ENCODE peak calls at places on chromosomes 2 and 18, in four cellular contexts. One of them, this sample, is unnamed. For H4K20me1, the result is how much of the 10 kb centered on the place peaks cover.

GRCh38 chr2:113232123-113232522 is 46.6 kb downstream of the PAX8 start:
- DNase-seq in OCI-LY7: no peak
- DNase-seq in endothelial cell of umbilical vein: no peak
- DNase-seq in hepatocyte: no peak
- DNase-seq in this sample: no peak

GRCh38 chr2:63740020-63740419 is 101.7 kb upstream of the UGP2 start:
- DNase-seq in hepatocyte: no peak
- DNase-seq in endothelial cell of umbilical vein: no peak
- DNase-seq in OCI-LY7: no peak
- DNase-seq in this sample: no peak

GRCh38 chr2:168583710-168584521 is 127.8 kb downstream of the CERS6 start:
- DNase-seq in OCI-LY7: no peak
- DNase-seq in hepatocyte: no peak
- DNase-seq in endothelial cell of umbilical vein: peak
- DNase-seq in this sample: no peak

GRCh38 chr2:169838743-169839489 is 11.7 kb downstream of the UBR3 start:
- DNase-seq in endothelial cell of umbilical vein: no peak
- DNase-seq in OCI-LY7: no peak
- DNase-seq in hepatocyte: no peak
- DNase-seq in this sample: no peak

GRCh38 chr2:188415754-188416083 is 124.0 kb downstream of the GULP1 start:
- DNase-seq in OCI-LY7: no peak
- DNase-seq in endothelial cell of umbilical vein: no peak
- DNase-seq in hepatocyte: no peak
- DNase-seq in this sample: no peak

GRCh38 chr18:59902180-59902992 is 2.6 kb downstream of the PMAIP1 start:
- DNase-seq in hepatocyte: no peak
- DNase-seq in OCI-LY7: peak
- DNase-seq in endothelial cell of umbilical vein: peak
- DNase-seq in this sample: peak

GRCh38 chr2:158504088-158504487 is 47.3 kb downstream of the PKP4 start:
- DNase-seq in OCI-LY7: no peak
- DNase-seq in endothelial cell of umbilical vein: no peak
- DNase-seq in hepatocyte: no peak
- DNase-seq in this sample: no peak

GRCh38 chr2:36352024-36352398 is 3.6 kb upstream of the CRIM1 start:
- DNase-seq in hepatocyte: peak
- DNase-seq in endothelial cell of umbilical vein: peak
- DNase-seq in OCI-LY7: peak
- DNase-seq in this sample: peak

GRCh38 chr18:267688-268552 is at the start of gene THOC1:
- DNase-seq in hepatocyte: peak
- DNase-seq in endothelial cell of umbilical vein: peak
- DNase-seq in OCI-LY7: peak
- DNase-seq in this sample: peak

GRCh38 chr2:149410701-149411484 is 80.5 kb downstream of the LYPD6 start:
- DNase-seq in endothelial cell of umbilical vein: peak
- DNase-seq in hepatocyte: peak
- DNase-seq in OCI-LY7: no peak
- DNase-seq in this sample: peak

GRCh38 chr2:105409717-105410116 is 10.9 kb upstream of the FHL2 start:
- DNase-seq in hepatocyte: peak
- DNase-seq in endothelial cell of umbilical vein: peak
- DNase-seq in OCI-LY7: no peak
- DNase-seq in this sample: no peak

GRCh38 chr18:68033466-68033865 is 516.9 kb upstream of the DSEL start:
- DNase-seq in hepatocyte: no peak
- DNase-seq in OCI-LY7: no peak
- DNase-seq in endothelial cell of umbilical vein: no peak
- DNase-seq in this sample: no peak

GRCh38 chr2:11669454-11670291 is at the start of gene NTSR2:
- DNase-seq in hepatocyte: peak
- DNase-seq in OCI-LY7: no peak
- DNase-seq in endothelial cell of umbilical vein: peak
- DNase-seq in this sample: no peak

GRCh38 chr2:96024336-96025106 is 10.2 kb downstream of the GPAT2 start:
- DNase-seq in endothelial cell of umbilical vein: no peak
- DNase-seq in OCI-LY7: no peak
- DNase-seq in hepatocyte: no peak
- DNase-seq in this sample: no peak

GRCh38 chr2:190858817-190859216 is 21.8 kb upstream of the GLS start:
- DNase-seq in OCI-LY7: no peak
- DNase-seq in endothelial cell of umbilical vein: no peak
- DNase-seq in hepatocyte: no peak
- DNase-seq in this sample: peak

GRCh38 chr2:118492335-118492734 is 355.1 kb downstream of the EN1 start:
- DNase-seq in endothelial cell of umbilical vein: peak
- DNase-seq in hepatocyte: peak
- DNase-seq in OCI-LY7: peak
- DNase-seq in this sample: no peak

GRCh38 chr2:57376985-57377384 is 669.6 kb upstream of the VRK2 start:
- DNase-seq in endothelial cell of umbilical vein: peak
- DNase-seq in OCI-LY7: no peak
- DNase-seq in hepatocyte: peak
- DNase-seq in this sample: no peak

GRCh38 chr18:39173022-39173421 is 1607.4 kb upstream of the CELF4 start:
- DNase-seq in OCI-LY7: no peak
- DNase-seq in endothelial cell of umbilical vein: no peak
- DNase-seq in hepatocyte: no peak
- DNase-seq in this sample: no peak

GRCh38 chr2:26679857-26680256 is 12.7 kb upstream of the KCNK3 start:
- DNase-seq in OCI-LY7: no peak
- DNase-seq in endothelial cell of umbilical vein: no peak
- DNase-seq in hepatocyte: no peak
- DNase-seq in this sample: no peak

GRCh38 chr2:127170452-127171197 is 49.5 kb downstream of the CYP27C1 start:
- DNase-seq in OCI-LY7: no peak
- DNase-seq in hepatocyte: no peak
- DNase-seq in endothelial cell of umbilical vein: no peak
- DNase-seq in this sample: peak

GRCh38 chr2:169994782-169995181 is 167.5 kb downstream of the UBR3 start:
- DNase-seq in hepatocyte: no peak
- DNase-seq in OCI-LY7: no peak
- DNase-seq in endothelial cell of umbilical vein: no peak
- DNase-seq in this sample: no peak

GRCh38 chr2:177797808-177798207 is 274.8 kb downstream of the PDE11A start:
- DNase-seq in OCI-LY7: no peak
- DNase-seq in hepatocyte: no peak
- DNase-seq in endothelial cell of umbilical vein: no peak
- DNase-seq in this sample: no peak

GRCh38 chr2:147623328-147623727 is 221.5 kb upstream of the ACVR2A start:
- DNase-seq in endothelial cell of umbilical vein: no peak
- DNase-seq in OCI-LY7: no peak
- DNase-seq in hepatocyte: no peak
- DNase-seq in this sample: no peak

GRCh38 chr18:582465-582864 is 2.3 kb downstream of the CETN1 start:
- DNase-seq in OCI-LY7: no peak
- DNase-seq in hepatocyte: no peak
- DNase-seq in endothelial cell of umbilical vein: no peak
- DNase-seq in this sample: no peak

GRCh38 chr2:26001743-26002341 is 19.5 kb upstream of the KIF3C start:
- DNase-seq in endothelial cell of umbilical vein: peak
- DNase-seq in hepatocyte: peak
- DNase-seq in OCI-LY7: no peak
- DNase-seq in this sample: no peak

GRCh38 chr2:58788402-58788801 is 547.3 kb upstream of the FANCL start:
- DNase-seq in OCI-LY7: no peak
- DNase-seq in hepatocyte: no peak
- DNase-seq in endothelial cell of umbilical vein: no peak
- DNase-seq in this sample: no peak

GRCh38 chr2:134819334-134819733 is 19.1 kb upstream of the ACMSD start:
- DNase-seq in hepatocyte: no peak
- DNase-seq in endothelial cell of umbilical vein: peak
- DNase-seq in OCI-LY7: no peak
- DNase-seq in this sample: peak

GRCh38 chr2:101119431-101119830 is 31.8 kb downstream of the TBC1D8 start:
- DNase-seq in OCI-LY7: no peak
- DNase-seq in endothelial cell of umbilical vein: no peak
- DNase-seq in hepatocyte: no peak
- DNase-seq in this sample: no peak

GRCh38 chr18:58590231-58590630 is 38.7 kb downstream of the ALPK2 start:
- DNase-seq in OCI-LY7: no peak
- DNase-seq in hepatocyte: peak
- DNase-seq in endothelial cell of umbilical vein: no peak
- DNase-seq in this sample: no peak

GRCh38 chr2:177972123-177972522 is 100.5 kb downstream of the PDE11A start:
- DNase-seq in hepatocyte: no peak
- DNase-seq in OCI-LY7: no peak
- DNase-seq in endothelial cell of umbilical vein: no peak
- DNase-seq in this sample: no peak

GRCh38 chr2:69686855-69687254 is 43.3 kb upstream of the AAK1 start:
- DNase-seq in hepatocyte: peak
- DNase-seq in endothelial cell of umbilical vein: peak
- DNase-seq in OCI-LY7: no peak
- DNase-seq in this sample: no peak

GRCh38 chr18:58847383-58848071 is 17.1 kb upstream of the ZNF532 start:
- DNase-seq in OCI-LY7: no peak
- DNase-seq in hepatocyte: no peak
- DNase-seq in endothelial cell of umbilical vein: peak
- DNase-seq in this sample: no peak

GRCh38 chr2:11775384-11775783 is 29.0 kb downstream of the LPIN1 start:
- DNase-seq in OCI-LY7: peak
- DNase-seq in hepatocyte: no peak
- DNase-seq in endothelial cell of umbilical vein: peak
- DNase-seq in this sample: no peak

GRCh38 chr2:85157345-85157744 is 24.2 kb downstream of the TCF7L1 start:
- DNase-seq in OCI-LY7: no peak
- DNase-seq in hepatocyte: no peak
- DNase-seq in endothelial cell of umbilical vein: no peak
- DNase-seq in this sample: no peak

GRCh38 chr2:85158559-85159273 is 25.5 kb downstream of the TCF7L1 start:
- DNase-seq in OCI-LY7: no peak
- DNase-seq in hepatocyte: no peak
- DNase-seq in endothelial cell of umbilical vein: no peak
- DNase-seq in this sample: no peak

GRCh38 chr2:85161626-85161960 is 28.4 kb downstream of the TCF7L1 start:
- DNase-seq in endothelial cell of umbilical vein: no peak
- DNase-seq in OCI-LY7: no peak
- DNase-seq in hepatocyte: no peak
- DNase-seq in this sample: no peak

GRCh38 chr2:85160946-85161625 is 27.9 kb downstream of the TCF7L1 start:
- DNase-seq in OCI-LY7: no peak
- DNase-seq in endothelial cell of umbilical vein: no peak
- DNase-seq in hepatocyte: no peak
- DNase-seq in this sample: no peak

GRCh38 chr2:85159589-85159988 is 26.4 kb downstream of the TCF7L1 start:
- DNase-seq in OCI-LY7: no peak
- DNase-seq in hepatocyte: no peak
- DNase-seq in endothelial cell of umbilical vein: no peak
- DNase-seq in this sample: no peak
- H4K20me1 ChIP-seq in OCI-LY7: under half
- H4K20me1 ChIP-seq in hepatocyte: half or more
- H4K20me1 ChIP-seq in endothelial cell of umbilical vein: under half
- H4K20me1 ChIP-seq in this sample: under half

GRCh38 chr2:172173307-172173706 is 70.6 kb upstream of the DLX2 start:
- DNase-seq in hepatocyte: no peak
- DNase-seq in endothelial cell of umbilical vein: peak
- DNase-seq in OCI-LY7: no peak
- DNase-seq in this sample: no peak
- H2AFZ ChIP-seq in hepatocyte: peak
- H2AFZ ChIP-seq in endothelial cell of umbilical vein: no peak
- H2AFZ ChIP-seq in OCI-LY7: no peak
- H2AFZ ChIP-seq in this sample: no peak

DNA sequence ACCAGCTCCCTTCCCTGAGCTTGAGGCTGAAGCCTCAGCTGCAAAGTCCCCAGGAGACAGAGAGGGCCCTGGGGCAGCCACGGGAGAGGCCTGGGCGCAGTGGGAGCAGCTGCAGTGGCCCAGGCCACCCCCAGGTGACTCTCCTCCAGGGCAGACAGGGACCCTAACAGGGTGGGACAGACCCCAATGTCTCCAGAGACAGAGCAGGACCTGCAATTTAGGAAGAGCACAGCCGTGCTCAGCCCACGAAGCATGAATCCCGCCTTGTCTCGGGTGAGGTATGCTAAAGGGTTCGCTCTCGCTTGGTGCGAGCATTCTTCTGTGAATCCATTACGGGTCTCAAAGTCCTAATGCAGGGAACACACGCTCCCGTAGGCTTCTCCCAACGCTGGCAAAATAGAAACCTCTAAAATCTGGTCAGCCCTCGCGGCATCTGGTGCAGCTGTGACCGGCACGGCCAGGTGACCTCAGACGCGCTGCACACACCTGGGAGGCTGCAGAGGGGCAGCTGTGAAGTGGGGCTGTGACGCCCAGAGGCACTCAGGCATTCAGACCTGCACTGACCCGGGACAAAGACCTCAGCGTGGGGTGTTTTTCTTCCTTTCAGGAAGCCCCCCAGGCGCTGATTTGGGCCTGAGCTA is 12.6 kb downstream of the MBP start:
- DNase-seq in endothelial cell of umbilical vein: no peak
- DNase-seq in hepatocyte: no peak
- DNase-seq in OCI-LY7: peak
- DNase-seq in this sample: no peak
- H4K20me1 ChIP-seq in endothelial cell of umbilical vein: under half
- H4K20me1 ChIP-seq in hepatocyte: under half
- H4K20me1 ChIP-seq in OCI-LY7: under half
- H4K20me1 ChIP-seq in this sample: under half

DNA sequence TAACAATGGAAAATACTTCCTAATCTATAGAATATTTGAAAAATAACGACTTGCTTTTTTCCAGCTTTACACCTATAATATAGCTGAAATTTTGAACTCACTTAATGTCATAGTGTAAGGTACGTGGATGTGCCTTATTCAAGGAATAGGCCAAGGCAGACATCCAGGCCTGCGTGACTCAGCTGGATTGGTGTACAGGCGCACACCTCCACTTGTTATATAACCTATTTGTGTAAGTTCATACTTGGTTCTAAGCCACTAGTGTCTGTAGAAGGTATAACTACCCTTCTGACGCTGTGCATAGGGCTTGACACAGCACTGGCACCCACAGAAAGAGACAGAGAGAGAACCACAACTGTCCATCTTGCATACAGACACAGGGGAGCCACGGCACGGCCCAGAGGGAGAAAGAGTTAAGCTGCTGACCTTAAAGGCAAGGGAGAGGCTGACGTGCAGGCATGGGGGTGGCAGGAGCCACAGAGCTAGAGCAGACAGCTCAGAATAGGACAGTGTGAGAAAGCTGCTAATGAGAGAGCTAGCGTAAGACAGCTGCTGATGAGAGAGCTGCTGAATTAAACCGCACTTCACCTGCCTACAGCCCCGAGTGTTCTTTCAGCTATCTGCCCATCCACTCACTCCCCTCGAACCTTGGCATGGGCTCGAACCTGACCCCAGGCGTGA is 16.1 kb downstream of the CCDC178 start:
- DNase-seq in endothelial cell of umbilical vein: no peak
- DNase-seq in OCI-LY7: no peak
- DNase-seq in hepatocyte: no peak
- DNase-seq in this sample: no peak
- H2AFZ ChIP-seq in endothelial cell of umbilical vein: no peak
- H2AFZ ChIP-seq in OCI-LY7: no peak
- H2AFZ ChIP-seq in hepatocyte: no peak
- H2AFZ ChIP-seq in this sample: no peak

This sample was measured in PC-9.